ENCODE peak calls at places on chromosomes 5 and 9, in five cellular contexts. N is lower leg skin; J is thoracic aorta; O is CD4-positive, alpha-beta T cell; C is WTC11. B is an unnamed sample.
A peak's percentile ranks its signal among the peaks of the same experiment; 100 is the strongest.

GRCh38 chr9:133119039-133119438 is 2.0 kb downstream of the RALGDS start:
- DNase-seq in N (no peak), J (no peak), O (no peak), C (no peak), B (peak; percentile 39)

GRCh38 chr5:172769598-172770373 is 1.2 kb downstream of the DUSP1 start:
- DNase-seq in N (peak; percentile 75), J (no peak), O (peak; percentile 52), C (no peak), B (no peak)

GRCh38 chr5:157857821-157858526 is 971 bp downstream of the CLINT1 start:
- DNase-seq in N (no peak), J (no peak), O (no peak), C (no peak), B (no peak)

GRCh38 chr5:78006449-78006848 is 230.3 kb upstream of the TBCA start:
- DNase-seq in N (no peak), J (no peak), O (no peak), C (no peak), B (no peak)

GRCh38 chr9:109986423-109987055 is 206.5 kb downstream of the PALM2AKAP2 start:
- DNase-seq in N (no peak), J (no peak), O (no peak), C (no peak), B (no peak)

GRCh38 chr9:105141448-105142101 is 102.9 kb upstream of the SLC44A1 start:
- DNase-seq in N (no peak), J (no peak), O (no peak), C (no peak), B (no peak)

GRCh38 chr9:70998962-70999361 is 122.5 kb downstream of the TRPM3 start:
- DNase-seq in N (no peak), J (no peak), O (no peak), C (no peak), B (no peak)

GRCh38 chr5:58116346-58116745 is 343.5 kb downstream of the PLK2 start:
- DNase-seq in N (no peak), J (no peak), O (no peak), C (no peak), B (no peak)

GRCh38 chr5:139378101-139378825 is 4.8 kb downstream of the SLC23A1 start:
- DNase-seq in N (peak; percentile 82), J (no peak), O (no peak), C (peak; percentile 78), B (no peak)

GRCh38 chr5:32600057-32600622 is 14.8 kb downstream of the SUB1 start:
- DNase-seq in N (no peak), J (no peak), O (no peak), C (no peak), B (no peak)

GRCh38 chr9:118533101-118533500 is 828.9 kb downstream of the TLR4 start:
- DNase-seq in N (no peak), J (no peak), O (no peak), C (no peak), B (no peak)

GRCh38 chr9:134283111-134283515 is 43.1 kb upstream of the RXRA start:
- DNase-seq in N (peak; percentile 96), J (peak; percentile 52), O (no peak), C (no peak), B (no peak)

GRCh38 chr9:6113312-6113711 is 97.9 kb upstream of the RANBP6 start:
- DNase-seq in N (no peak), J (no peak), O (no peak), C (no peak), B (no peak)

GRCh38 chr9:137237759-137238726 is 3.0 kb upstream of the TUBB4B start:
- DNase-seq in N (no peak), J (no peak), O (no peak), C (no peak), B (no peak)

GRCh38 chr5:61667523-61668229 is 335.6 kb downstream of the ZSWIM6 start:
- DNase-seq in N (no peak), J (no peak), O (no peak), C (no peak), B (no peak)

GRCh38 chr5:67605730-67606585 is 409.4 kb upstream of the CD180 start:
- DNase-seq in N (no peak), J (no peak), O (no peak), C (no peak), B (no peak)

GRCh38 chr5:174773371-174773770 is 49.0 kb downstream of the MSX2 start:
- DNase-seq in N (no peak), J (no peak), O (no peak), C (no peak), B (no peak)

GRCh38 chr9:16082796-16083195 is 530.0 kb downstream of the CCDC171 start:
- DNase-seq in N (no peak), J (no peak), O (no peak), C (no peak), B (no peak)

GRCh38 chr9:133113928-133114351 is 7.1 kb downstream of the RALGDS start:
- DNase-seq in N (peak; percentile 86), J (no peak), O (no peak), C (no peak), B (no peak)

GRCh38 chr9:251398-251797 is 36.7 kb downstream of the DOCK8 start:
- DNase-seq in N (no peak), J (no peak), O (no peak), C (no peak), B (no peak)

GRCh38 chr5:14880688-14881087 is 9.1 kb upstream of the ANKH start:
- DNase-seq in N (no peak), J (no peak), O (no peak), C (no peak), B (no peak)

GRCh38 chr5:4868140-4868735 is 271.9 kb upstream of the ADAMTS16 start:
- DNase-seq in N (no peak), J (no peak), O (no peak), C (peak; percentile 82), B (peak; percentile 83)

GRCh38 chr5:71943874-71944273 is 163.4 kb upstream of the MAP1B start:
- DNase-seq in N (no peak), J (no peak), O (no peak), C (no peak), B (no peak)

GRCh38 chr5:691817-692529 is 1.2 kb downstream of the TPPP start:
- DNase-seq in N (no peak), J (no peak), O (no peak), C (no peak), B (no peak)

GRCh38 chr9:70561805-70562395 is 147.4 kb upstream of the KLF9 start:
- DNase-seq in N (no peak), J (no peak), O (no peak), C (no peak), B (no peak)

GRCh38 chr5:59209758-59210359 is 627.0 kb downstream of the RAB3C start:
- DNase-seq in N (no peak), J (no peak), O (no peak), C (no peak), B (no peak)

GRCh38 chr9:128093016-128093415 is 25.0 kb downstream of the SLC25A25 start:
- DNase-seq in N (no peak), J (no peak), O (no peak), C (no peak), B (no peak)

GRCh38 chr5:113336975-113337374 is 97.8 kb downstream of the TSSK1B start:
- DNase-seq in N (no peak), J (no peak), O (no peak), C (peak; percentile 16), B (peak; percentile 30)

GRCh38 chr5:176562189-176562588 is 13.0 kb downstream of the CDHR2 start:
- DNase-seq in N (no peak), J (no peak), O (no peak), C (no peak), B (no peak)

GRCh38 chr5:176557846-176558245 is 8.7 kb downstream of the CDHR2 start:
- DNase-seq in N (no peak), J (no peak), O (no peak), C (no peak), B (no peak)

GRCh38 chr5:176561259-176561658 is 12.1 kb downstream of the CDHR2 start:
- DNase-seq in N (no peak), J (no peak), O (no peak), C (no peak), B (no peak)

GRCh38 chr5:176560364-176560763 is 11.2 kb downstream of the CDHR2 start:
- DNase-seq in N (no peak), J (no peak), O (no peak), C (no peak), B (no peak)

GRCh38 chr5:176559683-176560082 is 10.5 kb downstream of the CDHR2 start:
- DNase-seq in N (no peak), J (no peak), O (no peak), C (no peak), B (no peak)
- TF ChIP-seq CTCF in N (no peak), J (no peak), O (no peak), C (no peak), B (no peak)

DNA sequence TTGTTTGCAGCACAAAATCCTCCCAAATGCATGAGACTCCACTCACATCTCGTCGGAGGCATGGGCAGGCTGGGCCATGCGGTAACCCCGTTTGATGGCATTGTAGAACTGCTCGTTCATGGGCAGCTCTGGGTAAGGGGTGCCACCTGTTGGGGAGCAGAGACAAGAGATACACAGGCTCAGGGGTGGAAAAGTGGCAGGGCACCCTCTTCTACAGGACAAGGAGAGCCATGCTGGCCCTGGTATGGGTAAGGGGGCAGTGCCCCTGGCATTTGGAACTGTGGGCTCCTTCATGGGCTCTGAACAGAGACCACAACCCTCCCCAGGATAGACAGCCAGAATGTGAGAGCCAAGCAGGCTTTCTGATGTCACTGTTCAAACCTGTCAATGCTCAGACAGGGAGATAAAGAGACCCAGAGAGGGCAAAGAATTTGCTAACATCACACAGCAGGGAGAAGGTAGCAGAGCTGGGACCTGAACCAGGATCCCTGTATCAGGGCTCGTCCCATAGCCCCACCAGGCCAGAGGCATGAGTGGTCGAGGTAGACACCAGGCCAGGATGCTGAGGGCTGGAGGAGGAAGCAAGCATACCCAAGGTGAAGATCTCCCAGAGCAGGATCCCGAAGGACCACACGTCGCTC is 33.2 kb upstream of the CSF1R start:
- DNase-seq in N (peak; percentile 77), J (no peak), O (no peak), C (no peak), B (no peak)
- TF ChIP-seq CTCF in N (no peak), J (no peak), O (no peak), C (no peak), B (no peak)

GRCh38 chr9:74610523-74611061 is 113.5 kb downstream of the RORB start:
- DNase-seq in N (no peak), J (no peak), O (no peak), C (no peak), B (no peak)

GRCh38 chr9:74609671-74610416 is 112.7 kb downstream of the RORB start:
- DNase-seq in N (no peak), J (no peak), O (no peak), C (no peak), B (no peak)
- TF ChIP-seq CTCF in N (no peak), J (no peak), O (no peak), C (no peak), B (no peak)

GRCh38 chr9:114538241-114538640 is 33.0 kb upstream of the WHRN start:
- DNase-seq in N (no peak), J (no peak), O (peak; percentile 5), C (peak; percentile 46), B (no peak)
- TF ChIP-seq CTCF in N (no peak), J (no peak), O (peak; percentile 33), C (no peak), B (no peak)

DNA sequence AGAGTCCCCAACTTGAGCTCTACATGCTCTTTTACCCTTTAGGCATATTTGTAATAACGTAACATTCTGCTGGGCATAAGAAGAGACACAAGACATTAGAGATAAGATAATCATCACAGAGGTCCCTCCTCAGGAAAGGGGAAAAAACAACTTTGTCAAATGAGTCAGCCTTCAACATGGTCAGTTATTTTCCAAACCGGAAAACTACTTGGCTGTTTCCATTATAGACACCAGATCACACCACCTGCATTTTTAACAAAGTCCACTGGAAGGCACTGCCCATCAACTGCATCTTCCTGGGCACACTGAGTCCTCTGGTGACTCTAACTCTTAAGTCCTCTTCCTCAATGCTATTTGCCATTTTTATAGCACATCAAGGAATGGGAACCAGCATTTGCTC is 221.8 kb downstream of the FAM114A2 start:
- DNase-seq in N (no peak), J (no peak), O (no peak), C (no peak), B (no peak)
- TF ChIP-seq CTCF in N (no peak), J (no peak), O (no peak), C (no peak), B (no peak)